ENCODE peak calls at places on chromosome 10, in seven cellular contexts. One of them, this sample, is unnamed.

GRCh38 chr10:103514244-103514643 is 20.7 kb downstream of the NEURL1 start:
- DNase-seq in CD8-positive, alpha-beta memory T cell: no peak
- DNase-seq in non-pigmented ciliary epithelial cell: no peak
- DNase-seq in mammary epithelial cell: no peak
- DNase-seq in RWPE1: no peak
- DNase-seq in AG20443: no peak
- DNase-seq in NT2/D1: no peak
- DNase-seq in this sample: no peak

GRCh38 chr10:131178956-131179355 is 132.6 kb downstream of the TCERG1L start:
- DNase-seq in NT2/D1: no peak
- DNase-seq in RWPE1: no peak
- DNase-seq in mammary epithelial cell: no peak
- DNase-seq in CD8-positive, alpha-beta memory T cell: no peak
- DNase-seq in AG20443: no peak
- DNase-seq in non-pigmented ciliary epithelial cell: no peak
- DNase-seq in this sample: no peak

GRCh38 chr10:97943294-97943693 is 87.1 kb downstream of the CRTAC1 start:
- DNase-seq in NT2/D1: no peak
- DNase-seq in RWPE1: no peak
- DNase-seq in AG20443: no peak
- DNase-seq in CD8-positive, alpha-beta memory T cell: no peak
- DNase-seq in mammary epithelial cell: no peak
- DNase-seq in non-pigmented ciliary epithelial cell: no peak
- DNase-seq in this sample: no peak

GRCh38 chr10:133335238-133336122 is 1.2 kb downstream of the CALY start:
- DNase-seq in non-pigmented ciliary epithelial cell: no peak
- DNase-seq in RWPE1: peak; percentile 58
- DNase-seq in mammary epithelial cell: no peak
- DNase-seq in CD8-positive, alpha-beta memory T cell: peak; percentile 81
- DNase-seq in AG20443: peak; percentile 78
- DNase-seq in NT2/D1: no peak
- DNase-seq in this sample: peak; percentile 78

GRCh38 chr10:127866276-127867013 is 26.3 kb downstream of the CLRN3 start:
- DNase-seq in AG20443: no peak
- DNase-seq in CD8-positive, alpha-beta memory T cell: no peak
- DNase-seq in mammary epithelial cell: no peak
- DNase-seq in RWPE1: no peak
- DNase-seq in NT2/D1: no peak
- DNase-seq in non-pigmented ciliary epithelial cell: no peak
- DNase-seq in this sample: no peak

GRCh38 chr10:87845624-87846377 is 17.5 kb downstream of the KLLN start:
- DNase-seq in AG20443: no peak
- DNase-seq in CD8-positive, alpha-beta memory T cell: no peak
- DNase-seq in non-pigmented ciliary epithelial cell: peak; percentile 88
- DNase-seq in NT2/D1: no peak
- DNase-seq in RWPE1: peak; percentile 57
- DNase-seq in mammary epithelial cell: peak; percentile 63
- DNase-seq in this sample: no peak

GRCh38 chr10:520402-520787 is 169.1 kb downstream of the DIP2C start:
- DNase-seq in non-pigmented ciliary epithelial cell: no peak
- DNase-seq in mammary epithelial cell: peak; percentile 83
- DNase-seq in NT2/D1: no peak
- DNase-seq in RWPE1: peak; percentile 78
- DNase-seq in CD8-positive, alpha-beta memory T cell: no peak
- DNase-seq in AG20443: no peak
- DNase-seq in this sample: peak; percentile 45

GRCh38 chr10:101095550-101096213 is 33.9 kb downstream of the KAZALD1 start:
- DNase-seq in non-pigmented ciliary epithelial cell: no peak
- DNase-seq in AG20443: peak; percentile 86
- DNase-seq in mammary epithelial cell: peak; percentile 82
- DNase-seq in CD8-positive, alpha-beta memory T cell: peak; percentile 47
- DNase-seq in NT2/D1: peak; percentile 85
- DNase-seq in RWPE1: peak; percentile 91
- DNase-seq in this sample: peak; percentile 84

GRCh38 chr10:114852197-114852596 is 30.6 kb downstream of the FHIP2A start:
- DNase-seq in non-pigmented ciliary epithelial cell: no peak
- DNase-seq in AG20443: no peak
- DNase-seq in CD8-positive, alpha-beta memory T cell: no peak
- DNase-seq in NT2/D1: no peak
- DNase-seq in mammary epithelial cell: no peak
- DNase-seq in RWPE1: no peak
- DNase-seq in this sample: no peak

GRCh38 chr10:122931088-122931958 is 20.9 kb downstream of the FAM24A start:
- DNase-seq in non-pigmented ciliary epithelial cell: peak; percentile 19
- DNase-seq in RWPE1: no peak
- DNase-seq in NT2/D1: no peak
- DNase-seq in AG20443: no peak
- DNase-seq in CD8-positive, alpha-beta memory T cell: no peak
- DNase-seq in mammary epithelial cell: no peak
- DNase-seq in this sample: no peak

GRCh38 chr10:131851332-131851731 is 49.5 kb upstream of the PPP2R2D start:
- DNase-seq in non-pigmented ciliary epithelial cell: no peak
- DNase-seq in mammary epithelial cell: no peak
- DNase-seq in CD8-positive, alpha-beta memory T cell: no peak
- DNase-seq in AG20443: no peak
- DNase-seq in NT2/D1: no peak
- DNase-seq in RWPE1: no peak
- DNase-seq in this sample: no peak

GRCh38 chr10:28912017-28912783 is 234.9 kb downstream of the BAMBI start:
- DNase-seq in NT2/D1: no peak
- DNase-seq in CD8-positive, alpha-beta memory T cell: no peak
- DNase-seq in non-pigmented ciliary epithelial cell: no peak
- DNase-seq in mammary epithelial cell: no peak
- DNase-seq in AG20443: no peak
- DNase-seq in RWPE1: no peak
- DNase-seq in this sample: no peak

GRCh38 chr10:31490858-31491504 is 172.0 kb downstream of the ZEB1 start:
- DNase-seq in CD8-positive, alpha-beta memory T cell: no peak
- DNase-seq in NT2/D1: no peak
- DNase-seq in mammary epithelial cell: peak; percentile 29
- DNase-seq in non-pigmented ciliary epithelial cell: no peak
- DNase-seq in RWPE1: no peak
- DNase-seq in AG20443: peak; percentile 21
- DNase-seq in this sample: peak; percentile 15

GRCh38 chr10:82321734-82322133 is 446.7 kb downstream of the NRG3 start:
- DNase-seq in CD8-positive, alpha-beta memory T cell: no peak
- DNase-seq in mammary epithelial cell: no peak
- DNase-seq in NT2/D1: no peak
- DNase-seq in RWPE1: no peak
- DNase-seq in AG20443: no peak
- DNase-seq in non-pigmented ciliary epithelial cell: no peak
- DNase-seq in this sample: no peak

GRCh38 chr10:63465293-63466167 is at the start of gene JMJD1C:
- DNase-seq in RWPE1: peak; percentile 75
- DNase-seq in CD8-positive, alpha-beta memory T cell: peak; percentile 44
- DNase-seq in NT2/D1: peak; percentile 65
- DNase-seq in non-pigmented ciliary epithelial cell: no peak
- DNase-seq in mammary epithelial cell: peak; percentile 83
- DNase-seq in AG20443: peak; percentile 92
- DNase-seq in this sample: peak; percentile 86

GRCh38 chr10:73837072-73837471 is 25.7 kb upstream of the NDST2 start:
- DNase-seq in RWPE1: no peak
- DNase-seq in CD8-positive, alpha-beta memory T cell: no peak
- DNase-seq in non-pigmented ciliary epithelial cell: no peak
- DNase-seq in mammary epithelial cell: no peak
- DNase-seq in NT2/D1: no peak
- DNase-seq in AG20443: peak; percentile 79
- DNase-seq in this sample: no peak

GRCh38 chr10:121263407-121263783 is 334.8 kb downstream of the FGFR2 start:
- DNase-seq in non-pigmented ciliary epithelial cell: no peak
- DNase-seq in AG20443: no peak
- DNase-seq in RWPE1: no peak
- DNase-seq in CD8-positive, alpha-beta memory T cell: no peak
- DNase-seq in mammary epithelial cell: no peak
- DNase-seq in NT2/D1: no peak
- DNase-seq in this sample: no peak

GRCh38 chr10:99172130-99172738 is 63.4 kb downstream of the HPSE2 start:
- DNase-seq in mammary epithelial cell: peak; percentile 29
- DNase-seq in AG20443: peak; percentile 59
- DNase-seq in NT2/D1: peak; percentile 35
- DNase-seq in CD8-positive, alpha-beta memory T cell: no peak
- DNase-seq in non-pigmented ciliary epithelial cell: no peak
- DNase-seq in RWPE1: peak; percentile 67
- DNase-seq in this sample: peak; percentile 56

GRCh38 chr10:89069589-89069988 is 79.0 kb downstream of the FAS start:
- DNase-seq in CD8-positive, alpha-beta memory T cell: no peak
- DNase-seq in RWPE1: no peak
- DNase-seq in mammary epithelial cell: no peak
- DNase-seq in NT2/D1: no peak
- DNase-seq in AG20443: no peak
- DNase-seq in non-pigmented ciliary epithelial cell: no peak
- DNase-seq in this sample: no peak

GRCh38 chr10:110010076-110011069 is 2.6 kb downstream of the ADD3 start:
- DNase-seq in NT2/D1: no peak
- DNase-seq in CD8-positive, alpha-beta memory T cell: peak; percentile 13
- DNase-seq in RWPE1: no peak
- DNase-seq in AG20443: no peak
- DNase-seq in mammary epithelial cell: no peak
- DNase-seq in non-pigmented ciliary epithelial cell: no peak
- DNase-seq in this sample: no peak

GRCh38 chr10:119005377-119006043 is 24.0 kb upstream of the NANOS1 start:
- DNase-seq in AG20443: no peak
- DNase-seq in non-pigmented ciliary epithelial cell: no peak
- DNase-seq in RWPE1: peak; percentile 84
- DNase-seq in mammary epithelial cell: peak; percentile 63
- DNase-seq in CD8-positive, alpha-beta memory T cell: no peak
- DNase-seq in NT2/D1: no peak
- DNase-seq in this sample: no peak

GRCh38 chr10:125008689-125009579 is 67.0 kb downstream of the ZRANB1 start:
- DNase-seq in RWPE1: peak; percentile 26
- DNase-seq in AG20443: no peak
- DNase-seq in NT2/D1: no peak
- DNase-seq in mammary epithelial cell: no peak
- DNase-seq in non-pigmented ciliary epithelial cell: no peak
- DNase-seq in CD8-positive, alpha-beta memory T cell: no peak
- DNase-seq in this sample: no peak

GRCh38 chr10:42952931-42953683 is 123.8 kb upstream of the RET start:
- DNase-seq in mammary epithelial cell: no peak
- DNase-seq in RWPE1: no peak
- DNase-seq in AG20443: no peak
- DNase-seq in non-pigmented ciliary epithelial cell: no peak
- DNase-seq in CD8-positive, alpha-beta memory T cell: no peak
- DNase-seq in NT2/D1: no peak
- DNase-seq in this sample: no peak

GRCh38 chr10:113907166-113907565 is 52.7 kb downstream of the NHLRC2 start:
- DNase-seq in RWPE1: no peak
- DNase-seq in CD8-positive, alpha-beta memory T cell: no peak
- DNase-seq in mammary epithelial cell: no peak
- DNase-seq in AG20443: no peak
- DNase-seq in non-pigmented ciliary epithelial cell: peak; percentile 52
- DNase-seq in NT2/D1: no peak
- DNase-seq in this sample: no peak

GRCh38 chr10:118983263-118983662 is 46.3 kb upstream of the NANOS1 start:
- DNase-seq in NT2/D1: no peak
- DNase-seq in RWPE1: no peak
- DNase-seq in non-pigmented ciliary epithelial cell: no peak
- DNase-seq in CD8-positive, alpha-beta memory T cell: no peak
- DNase-seq in mammary epithelial cell: no peak
- DNase-seq in AG20443: no peak
- DNase-seq in this sample: no peak

GRCh38 chr10:44386546-44387052 is 1.7 kb upstream of the CXCL12 start:
- DNase-seq in RWPE1: peak; percentile 46
- DNase-seq in NT2/D1: no peak
- DNase-seq in non-pigmented ciliary epithelial cell: no peak
- DNase-seq in CD8-positive, alpha-beta memory T cell: peak; percentile 15
- DNase-seq in AG20443: peak; percentile 95
- DNase-seq in mammary epithelial cell: peak; percentile 14
- DNase-seq in this sample: peak; percentile 88

GRCh38 chr10:88979153-88979562 is 11.4 kb upstream of the FAS start:
- DNase-seq in CD8-positive, alpha-beta memory T cell: no peak
- DNase-seq in NT2/D1: no peak
- DNase-seq in non-pigmented ciliary epithelial cell: no peak
- DNase-seq in mammary epithelial cell: peak; percentile 82
- DNase-seq in AG20443: peak; percentile 91
- DNase-seq in RWPE1: no peak
- DNase-seq in this sample: no peak

GRCh38 chr10:109456566-109457361 is 466.5 kb downstream of the XPNPEP1 start:
- DNase-seq in NT2/D1: peak; percentile 27
- DNase-seq in mammary epithelial cell: no peak
- DNase-seq in CD8-positive, alpha-beta memory T cell: no peak
- DNase-seq in non-pigmented ciliary epithelial cell: no peak
- DNase-seq in AG20443: peak; percentile 33
- DNase-seq in RWPE1: no peak
- DNase-seq in this sample: peak; percentile 58

GRCh38 chr10:132257271-132257670 is 50.5 kb downstream of the STK32C start:
- DNase-seq in RWPE1: peak; percentile 77
- DNase-seq in AG20443: peak; percentile 92
- DNase-seq in non-pigmented ciliary epithelial cell: peak; percentile 9
- DNase-seq in mammary epithelial cell: peak; percentile 33
- DNase-seq in NT2/D1: no peak
- DNase-seq in CD8-positive, alpha-beta memory T cell: no peak
- DNase-seq in this sample: no peak